ENCODE peak calls at places on chromosomes 16 and 17, in ten cellular contexts. P is MM.1S; B is dorsolateral prefrontal cortex; W is germinal center; U is naive thymus-derived CD8-positive, alpha-beta T cell; V is activated CD4-positive, alpha-beta T cell treated with anti-CD3 and anti-CD28 coated beads for 36 hours; S is OCI-M1; Q is T-helper 9 cell; A is stimulated activated CD4-positive, alpha-beta T cell treated with anti-CD3 and anti-CD28 coated beads, Interleukin-15, amount 100 ng/mL, for 1 hour; C is activated CD8-positive, alpha-beta T cell treated with anti-CD3 and anti-CD28 coated beads for 36 hours. N is an unnamed sample.

GRCh38 chr17:30790279-30790678 is 34.2 kb downstream of the CRLF3 start:
- DNase-seq in P (peak; percentile 21), A (no peak), C (no peak), U (no peak), B (no peak), Q (no peak), V (no peak), W (no peak), S (no peak), N (no peak)

GRCh38 chr17:7720125-7720524 is 2.6 kb downstream of the DNAH2 start:
- DNase-seq in A (no peak), B (no peak), S (no peak), P (no peak), C (no peak), W (no peak), U (no peak), V (no peak), Q (no peak), N (no peak)

GRCh38 chr17:80882323-80882722 is 109.3 kb upstream of the CHMP6 start:
- DNase-seq in Q (no peak), V (no peak), W (no peak), S (no peak), P (no peak), B (peak; percentile 18), C (no peak), A (no peak), U (no peak), N (no peak)

GRCh38 chr17:39461911-39462641 is 790 bp downstream of the CDK12 start:
- DNase-seq in A (peak; percentile 53), P (peak; percentile 31), S (peak; percentile 64), W (peak; percentile 20), Q (peak; percentile 11), U (peak; percentile 68), B (no peak), V (peak; percentile 55), C (peak; percentile 48), N (no peak)

GRCh38 chr17:60926466-60927183 is 249.0 kb downstream of the BCAS3 start:
- DNase-seq in C (no peak), W (no peak), A (no peak), B (no peak), V (no peak), P (no peak), Q (no peak), S (no peak), U (no peak), N (no peak)

GRCh38 chr16:11511801-11512200 is 74.9 kb downstream of the LITAF start:
- DNase-seq in P (no peak), U (no peak), A (no peak), B (no peak), W (no peak), V (no peak), C (no peak), Q (no peak), S (no peak), N (no peak)

GRCh38 chr17:37742762-37743611 is 1.9 kb downstream of the HNF1B start:
- DNase-seq in W (peak; percentile 18), A (no peak), S (no peak), Q (no peak), C (peak; percentile 11), B (no peak), V (peak; percentile 24), U (no peak), P (no peak), N (no peak)

GRCh38 chr17:37755455-37755854 is 10.6 kb upstream of the HNF1B start:
- DNase-seq in U (no peak), Q (no peak), V (no peak), B (no peak), A (no peak), C (no peak), W (no peak), S (no peak), P (no peak), N (no peak)

GRCh38 chr17:14080847-14081251 is 11.5 kb downstream of the COX10 start:
- DNase-seq in B (no peak), A (no peak), C (no peak), Q (no peak), W (no peak), U (no peak), V (no peak), S (no peak), P (no peak), N (no peak)

GRCh38 chr17:45312477-45313418 is 4.1 kb downstream of the MAP3K14 start:
- DNase-seq in U (no peak), S (no peak), A (no peak), Q (no peak), W (no peak), P (no peak), V (peak; percentile 48), C (peak; percentile 49), B (no peak), N (peak; percentile 60)

GRCh38 chr17:74677558-74678466 is 34.9 kb downstream of the CD300LF start:
- DNase-seq in U (no peak), P (peak; percentile 24), W (no peak), C (no peak), Q (no peak), V (no peak), A (no peak), B (no peak), S (no peak), N (no peak)

GRCh38 chr17:15418781-15419180 is 48.6 kb downstream of the CDRT4 start:
- DNase-seq in C (no peak), A (no peak), Q (no peak), V (no peak), W (no peak), U (no peak), B (no peak), P (no peak), S (no peak), N (no peak)

GRCh38 chr17:70139449-70139993 is 29.8 kb upstream of the KCNJ2 start:
- DNase-seq in V (no peak), U (no peak), B (no peak), C (no peak), W (no peak), P (no peak), A (no peak), Q (no peak), S (no peak), N (no peak)

GRCh38 chr16:89347807-89348206 is 130.3 kb downstream of the ZNF778 start:
- DNase-seq in B (no peak), U (no peak), C (no peak), A (no peak), V (no peak), Q (no peak), W (no peak), S (no peak), P (no peak), N (no peak)

GRCh38 chr16:79943738-79944137 is 343.2 kb upstream of the MAF start:
- DNase-seq in Q (no peak), U (no peak), P (no peak), W (no peak), A (no peak), B (no peak), C (no peak), V (no peak), S (no peak), N (no peak)

GRCh38 chr16:72198021-72198420 is 26.1 kb upstream of the PMFBP1 start:
- DNase-seq in B (peak; percentile 76), Q (no peak), P (no peak), C (no peak), W (no peak), U (no peak), S (no peak), A (no peak), V (no peak), N (no peak)

GRCh38 chr16:27414803-27415431 is 12.9 kb downstream of the IL21R start:
- DNase-seq in B (no peak), V (no peak), P (no peak), S (no peak), Q (no peak), A (no peak), W (no peak), U (no peak), C (no peak), N (no peak)

GRCh38 chr16:85324506-85324905 is 212.2 kb upstream of the CIBAR2 start:
- DNase-seq in C (no peak), B (no peak), S (no peak), P (no peak), A (no peak), Q (no peak), V (no peak), W (no peak), U (no peak), N (no peak)

GRCh38 chr16:87431926-87432325 is 39.8 kb downstream of the MAP1LC3B start:
- DNase-seq in B (no peak), U (no peak), P (no peak), V (no peak), Q (no peak), A (no peak), W (no peak), S (no peak), C (no peak), N (no peak)

GRCh38 chr17:67532326-67532871 is 155.3 kb downstream of the PITPNC1 start:
- DNase-seq in P (no peak), U (no peak), A (no peak), Q (no peak), S (no peak), V (no peak), W (no peak), C (no peak), B (no peak), N (no peak)

GRCh38 chr16:75908718-75909117 is 182.4 kb upstream of the CPHXL start:
- DNase-seq in U (no peak), C (no peak), V (no peak), B (no peak), W (no peak), A (no peak), S (no peak), Q (no peak), P (no peak), N (no peak)

GRCh38 chr17:81483085-81483861 is 29.3 kb downstream of the ACTG1 start:
- DNase-seq in P (no peak), Q (no peak), S (no peak), W (peak; percentile 61), B (no peak), A (no peak), V (peak; percentile 60), U (no peak), C (peak; percentile 87), N (peak; percentile 34)

GRCh38 chr17:30824002-30824355 is 513 bp downstream of the CRLF3 start:
- DNase-seq in Q (peak; percentile 19), P (no peak), V (peak; percentile 65), S (peak; percentile 61), B (no peak), W (peak; percentile 49), A (no peak), U (peak; percentile 24), C (peak; percentile 66), N (peak; percentile 34)

GRCh38 chr17:18021372-18021771 is 17.6 kb downstream of the ATPAF2 start:
- DNase-seq in S (no peak), Q (no peak), V (no peak), P (no peak), B (no peak), C (no peak), A (no peak), W (no peak), U (no peak), N (no peak)

GRCh38 chr16:85821441-85821901 is 22.0 kb downstream of the COX4I1 start:
- DNase-seq in P (peak; percentile 56), S (peak; percentile 84), Q (peak; percentile 71), U (peak; percentile 59), W (peak; percentile 89), A (peak; percentile 82), C (peak; percentile 87), V (peak; percentile 90), B (peak; percentile 64), N (peak; percentile 91)

GRCh38 chr16:70782237-70782636 is 18.7 kb downstream of the VAC14 start:
- DNase-seq in Q (no peak), A (no peak), W (no peak), P (no peak), V (no peak), U (no peak), B (no peak), S (no peak), C (no peak), N (no peak)